ENCODE peak calls at places on chromosomes 13 and 19, in six cellular contexts. One of them, this sample, is unnamed.

GRCh38 chr13:43333176-43333575 is 309.8 kb downstream of the DNAJC15 start:
- DNase-seq in H54: no peak
- DNase-seq in substantia nigra: no peak
- DNase-seq in CD4-positive, alpha-beta memory T cell: no peak
- DNase-seq in LoVo: no peak
- DNase-seq in stimulated activated CD4-positive, alpha-beta T cell treated with anti-CD3 and anti-CD28 coated beads, Interleukin-2, amount 100 ng/mL, for 48 hours: no peak
- DNase-seq in this sample: no peak

GRCh38 chr13:91398413-91399188 is at the start of gene GPC5:
- DNase-seq in CD4-positive, alpha-beta memory T cell: peak; percentile 81
- DNase-seq in stimulated activated CD4-positive, alpha-beta T cell treated with anti-CD3 and anti-CD28 coated beads, Interleukin-2, amount 100 ng/mL, for 48 hours: peak; percentile 87
- DNase-seq in LoVo: peak; percentile 33
- DNase-seq in H54: peak; percentile 58
- DNase-seq in substantia nigra: peak; percentile 50
- DNase-seq in this sample: peak; percentile 75

GRCh38 chr19:34431681-34432402 is 3.7 kb downstream of the UBA2 start:
- DNase-seq in CD4-positive, alpha-beta memory T cell: no peak
- DNase-seq in H54: no peak
- DNase-seq in substantia nigra: no peak
- DNase-seq in LoVo: no peak
- DNase-seq in stimulated activated CD4-positive, alpha-beta T cell treated with anti-CD3 and anti-CD28 coated beads, Interleukin-2, amount 100 ng/mL, for 48 hours: no peak
- DNase-seq in this sample: no peak

GRCh38 chr19:13902993-13903555 is 2.8 kb downstream of the BRME1 start:
- DNase-seq in H54: no peak
- DNase-seq in stimulated activated CD4-positive, alpha-beta T cell treated with anti-CD3 and anti-CD28 coated beads, Interleukin-2, amount 100 ng/mL, for 48 hours: no peak
- DNase-seq in substantia nigra: no peak
- DNase-seq in CD4-positive, alpha-beta memory T cell: peak; percentile 37
- DNase-seq in LoVo: no peak
- DNase-seq in this sample: peak; percentile 59

GRCh38 chr13:113635709-113636108 is 22.3 kb downstream of the ATP4B start:
- DNase-seq in H54: no peak
- DNase-seq in substantia nigra: no peak
- DNase-seq in stimulated activated CD4-positive, alpha-beta T cell treated with anti-CD3 and anti-CD28 coated beads, Interleukin-2, amount 100 ng/mL, for 48 hours: no peak
- DNase-seq in CD4-positive, alpha-beta memory T cell: no peak
- DNase-seq in LoVo: no peak
- DNase-seq in this sample: no peak

GRCh38 chr13:26585136-26585535 is 27.7 kb downstream of the WASF3 start:
- DNase-seq in H54: no peak
- DNase-seq in substantia nigra: no peak
- DNase-seq in CD4-positive, alpha-beta memory T cell: no peak
- DNase-seq in stimulated activated CD4-positive, alpha-beta T cell treated with anti-CD3 and anti-CD28 coated beads, Interleukin-2, amount 100 ng/mL, for 48 hours: no peak
- DNase-seq in LoVo: no peak
- DNase-seq in this sample: no peak

GRCh38 chr13:76798037-76798436 is 88.2 kb downstream of the KCTD12 start:
- DNase-seq in CD4-positive, alpha-beta memory T cell: no peak
- DNase-seq in H54: no peak
- DNase-seq in substantia nigra: no peak
- DNase-seq in stimulated activated CD4-positive, alpha-beta T cell treated with anti-CD3 and anti-CD28 coated beads, Interleukin-2, amount 100 ng/mL, for 48 hours: no peak
- DNase-seq in LoVo: no peak
- DNase-seq in this sample: peak; percentile 36

GRCh38 chr19:45569619-45570421 is 14.8 kb downstream of the OPA3 start:
- DNase-seq in stimulated activated CD4-positive, alpha-beta T cell treated with anti-CD3 and anti-CD28 coated beads, Interleukin-2, amount 100 ng/mL, for 48 hours: peak; percentile 69
- DNase-seq in CD4-positive, alpha-beta memory T cell: peak; percentile 46
- DNase-seq in substantia nigra: peak; percentile 3
- DNase-seq in H54: no peak
- DNase-seq in LoVo: peak; percentile 57
- DNase-seq in this sample: peak; percentile 52

GRCh38 chr13:78241278-78241919 is 322.8 kb upstream of the EDNRB start:
- DNase-seq in CD4-positive, alpha-beta memory T cell: no peak
- DNase-seq in substantia nigra: no peak
- DNase-seq in H54: peak; percentile 5
- DNase-seq in LoVo: no peak
- DNase-seq in stimulated activated CD4-positive, alpha-beta T cell treated with anti-CD3 and anti-CD28 coated beads, Interleukin-2, amount 100 ng/mL, for 48 hours: peak; percentile 8
- DNase-seq in this sample: peak; percentile 75

GRCh38 chr19:47719047-47719885 is 6.0 kb downstream of the EHD2 start:
- DNase-seq in substantia nigra: peak; percentile 33
- DNase-seq in LoVo: no peak
- DNase-seq in CD4-positive, alpha-beta memory T cell: no peak
- DNase-seq in stimulated activated CD4-positive, alpha-beta T cell treated with anti-CD3 and anti-CD28 coated beads, Interleukin-2, amount 100 ng/mL, for 48 hours: no peak
- DNase-seq in H54: peak; percentile 75
- DNase-seq in this sample: peak; percentile 22

GRCh38 chr19:6744381-6745288 is 5.2 kb downstream of the TRIP10 start:
- DNase-seq in LoVo: peak; percentile 70
- DNase-seq in CD4-positive, alpha-beta memory T cell: no peak
- DNase-seq in substantia nigra: peak; percentile 12
- DNase-seq in H54: peak; percentile 90
- DNase-seq in stimulated activated CD4-positive, alpha-beta T cell treated with anti-CD3 and anti-CD28 coated beads, Interleukin-2, amount 100 ng/mL, for 48 hours: no peak
- DNase-seq in this sample: no peak

GRCh38 chr13:110403315-110403714 is 96.2 kb downstream of the COL4A2 start:
- DNase-seq in CD4-positive, alpha-beta memory T cell: no peak
- DNase-seq in substantia nigra: no peak
- DNase-seq in stimulated activated CD4-positive, alpha-beta T cell treated with anti-CD3 and anti-CD28 coated beads, Interleukin-2, amount 100 ng/mL, for 48 hours: no peak
- DNase-seq in H54: no peak
- DNase-seq in LoVo: no peak
- DNase-seq in this sample: no peak

GRCh38 chr19:2771786-2772674 is 11.0 kb downstream of the SGTA start:
- DNase-seq in CD4-positive, alpha-beta memory T cell: no peak
- DNase-seq in stimulated activated CD4-positive, alpha-beta T cell treated with anti-CD3 and anti-CD28 coated beads, Interleukin-2, amount 100 ng/mL, for 48 hours: no peak
- DNase-seq in substantia nigra: no peak
- DNase-seq in H54: no peak
- DNase-seq in LoVo: no peak
- DNase-seq in this sample: no peak

GRCh38 chr19:2587001-2587719 is 111.2 kb downstream of the GADD45B start:
- DNase-seq in LoVo: no peak
- DNase-seq in substantia nigra: no peak
- DNase-seq in H54: no peak
- DNase-seq in stimulated activated CD4-positive, alpha-beta T cell treated with anti-CD3 and anti-CD28 coated beads, Interleukin-2, amount 100 ng/mL, for 48 hours: no peak
- DNase-seq in CD4-positive, alpha-beta memory T cell: no peak
- DNase-seq in this sample: peak; percentile 37

GRCh38 chr19:42017040-42017439 is 23.0 kb upstream of the ATP1A3 start:
- DNase-seq in H54: no peak
- DNase-seq in LoVo: no peak
- DNase-seq in stimulated activated CD4-positive, alpha-beta T cell treated with anti-CD3 and anti-CD28 coated beads, Interleukin-2, amount 100 ng/mL, for 48 hours: no peak
- DNase-seq in substantia nigra: no peak
- DNase-seq in CD4-positive, alpha-beta memory T cell: no peak
- DNase-seq in this sample: no peak

GRCh38 chr13:42660367-42660965 is 86.5 kb downstream of the TNFSF11 start:
- DNase-seq in stimulated activated CD4-positive, alpha-beta T cell treated with anti-CD3 and anti-CD28 coated beads, Interleukin-2, amount 100 ng/mL, for 48 hours: no peak
- DNase-seq in H54: no peak
- DNase-seq in LoVo: no peak
- DNase-seq in CD4-positive, alpha-beta memory T cell: no peak
- DNase-seq in substantia nigra: no peak
- DNase-seq in this sample: no peak

GRCh38 chr19:1062387-1063029 is 4.5 kb upstream of the ARHGAP45 start:
- DNase-seq in substantia nigra: no peak
- DNase-seq in stimulated activated CD4-positive, alpha-beta T cell treated with anti-CD3 and anti-CD28 coated beads, Interleukin-2, amount 100 ng/mL, for 48 hours: peak; percentile 49
- DNase-seq in LoVo: no peak
- DNase-seq in H54: no peak
- DNase-seq in CD4-positive, alpha-beta memory T cell: no peak
- DNase-seq in this sample: no peak

GRCh38 chr19:46426506-46427162 is 2.1 kb downstream of the PNMA8C start:
- DNase-seq in substantia nigra: peak; percentile 40
- DNase-seq in H54: no peak
- DNase-seq in LoVo: peak; percentile 19
- DNase-seq in stimulated activated CD4-positive, alpha-beta T cell treated with anti-CD3 and anti-CD28 coated beads, Interleukin-2, amount 100 ng/mL, for 48 hours: peak; percentile 34
- DNase-seq in CD4-positive, alpha-beta memory T cell: no peak
- DNase-seq in this sample: no peak

GRCh38 chr19:18519962-18520847 is 1.7 kb downstream of the ELL start:
- DNase-seq in stimulated activated CD4-positive, alpha-beta T cell treated with anti-CD3 and anti-CD28 coated beads, Interleukin-2, amount 100 ng/mL, for 48 hours: peak; percentile 42
- DNase-seq in H54: peak; percentile 63
- DNase-seq in LoVo: peak; percentile 84
- DNase-seq in substantia nigra: peak; percentile 16
- DNase-seq in CD4-positive, alpha-beta memory T cell: peak; percentile 64
- DNase-seq in this sample: peak; percentile 71

GRCh38 chr13:58087566-58087965 is 456.0 kb downstream of the PCDH17 start:
- DNase-seq in CD4-positive, alpha-beta memory T cell: no peak
- DNase-seq in LoVo: no peak
- DNase-seq in H54: no peak
- DNase-seq in stimulated activated CD4-positive, alpha-beta T cell treated with anti-CD3 and anti-CD28 coated beads, Interleukin-2, amount 100 ng/mL, for 48 hours: no peak
- DNase-seq in substantia nigra: no peak
- DNase-seq in this sample: no peak

GRCh38 chr19:55173186-55173716 is 6.8 kb upstream of the DNAAF3 start:
- DNase-seq in LoVo: no peak
- DNase-seq in stimulated activated CD4-positive, alpha-beta T cell treated with anti-CD3 and anti-CD28 coated beads, Interleukin-2, amount 100 ng/mL, for 48 hours: no peak
- DNase-seq in CD4-positive, alpha-beta memory T cell: no peak
- DNase-seq in H54: no peak
- DNase-seq in substantia nigra: no peak
- DNase-seq in this sample: no peak

This sample was measured in NB4.